ENCODE peak calls at places on chromosome 10, in ten cellular contexts. B is activated T-helper 1 cell treated with anti-CD3 and anti-CD28 coated beads, Interleukin-12 subunit alpha, Interleukin-12 subunit beta, Interleukin-2, Interleukin-4 antibody, amounts not matched to agents 30 ng/mL and 10 ng/mL and 1 ng/mL, durations not matched to agents 14 hours and 24 hours and 36 hours; E is GM04503; O is WTC11; F is stimulated activated CD4-positive, alpha-beta T cell treated with anti-CD3 and anti-CD28 coated beads, Interleukin-4, amount 100 ng/mL, for 48 hours; Y is CD4-positive, alpha-beta memory T cell; A is NCI-H226; P is cardiac muscle cell; G is M059J; S is NCI-H2081. I is an unnamed sample.

GRCh38 chr10:3748484-3748883 is 36.5 kb downstream of the KLF6 start:
- DNase-seq in E (no peak), O (no peak), S (no peak), B (no peak), P (peak; percentile 27), A (no peak), Y (no peak), G (no peak), F (no peak), I (no peak)

GRCh38 chr10:52950578-52950977 is 178.0 kb upstream of the MBL2 start:
- DNase-seq in G (no peak), Y (no peak), S (no peak), O (no peak), E (no peak), P (no peak), B (no peak), A (no peak), F (no peak), I (no peak)

GRCh38 chr10:34305189-34305588 is 509.9 kb downstream of the PARD3 start:
- DNase-seq in P (no peak), S (no peak), G (no peak), E (no peak), A (no peak), Y (no peak), B (no peak), O (peak; percentile 88), F (no peak), I (peak; percentile 90)

GRCh38 chr10:86535057-86535882 is 13.7 kb upstream of the WAPL start:
- DNase-seq in B (no peak), G (no peak), P (peak; percentile 39), F (peak; percentile 34), O (peak; percentile 75), S (no peak), E (no peak), Y (peak; percentile 30), A (no peak), I (peak; percentile 63)

GRCh38 chr10:380313-380955 is 245.2 kb downstream of the ZMYND11 start:
- DNase-seq in B (no peak), A (no peak), F (no peak), P (peak; percentile 23), O (no peak), Y (no peak), S (no peak), G (no peak), E (no peak), I (no peak)

GRCh38 chr10:93762979-93763391 is 5.2 kb downstream of the LGI1 start:
- DNase-seq in G (no peak), E (no peak), P (no peak), A (no peak), B (no peak), Y (no peak), F (no peak), O (no peak), S (no peak), I (peak; percentile 71)

GRCh38 chr10:15725603-15726002 is 5.9 kb upstream of the ITGA8 start:
- DNase-seq in B (no peak), P (peak; percentile 77), O (no peak), A (peak; percentile 24), F (no peak), E (no peak), G (peak; percentile 50), S (no peak), Y (no peak), I (no peak)

GRCh38 chr10:6065406-6065805 is 3.2 kb upstream of the IL2RA start:
- DNase-seq in G (no peak), A (no peak), B (no peak), E (no peak), F (no peak), O (no peak), P (peak; percentile 52), Y (no peak), S (no peak), I (no peak)

GRCh38 chr10:46992794-46993552 is 81.7 kb downstream of the PTPN20 start:
- DNase-seq in Y (no peak), G (peak; percentile 42), S (peak; percentile 13), B (no peak), F (no peak), A (peak; percentile 21), P (peak; percentile 79), E (no peak), O (no peak), I (no peak)

GRCh38 chr10:96410296-96410695 is 51.5 kb upstream of the OPALIN start:
- DNase-seq in A (no peak), B (no peak), P (no peak), G (no peak), O (no peak), S (no peak), E (no peak), F (no peak), Y (no peak), I (no peak)

GRCh38 chr10:52895066-52895465 is 122.5 kb upstream of the MBL2 start:
- DNase-seq in E (no peak), S (no peak), O (no peak), Y (no peak), P (no peak), G (no peak), A (no peak), F (no peak), B (no peak), I (no peak)

GRCh38 chr10:132096223-132096622 is 30.5 kb downstream of the JAKMIP3 start:
- DNase-seq in S (no peak), B (peak; percentile 7), E (peak; percentile 5), G (peak; percentile 86), O (no peak), Y (no peak), A (peak; percentile 26), F (no peak), P (peak; percentile 26), I (no peak)

GRCh38 chr10:35555962-35556930 is 48.9 kb upstream of the GJD4 start:
- DNase-seq in B (no peak), E (no peak), O (no peak), G (peak; percentile 81), P (no peak), S (no peak), Y (no peak), F (no peak), A (no peak), I (no peak)

GRCh38 chr10:30027057-30028005 is 32.1 kb downstream of the JCAD start:
- DNase-seq in P (no peak), S (no peak), O (peak; percentile 52), F (peak; percentile 81), Y (peak; percentile 95), G (no peak), E (no peak), B (peak; percentile 93), A (no peak), I (no peak)

GRCh38 chr10:32400961-32401360 is 45.0 kb upstream of the CCDC7 start:
- DNase-seq in Y (no peak), B (no peak), P (no peak), S (no peak), O (no peak), E (no peak), F (no peak), G (no peak), A (no peak), I (no peak)

GRCh38 chr10:77297370-77297692 is 340.3 kb downstream of the KCNMA1 start:
- DNase-seq in E (no peak), Y (no peak), A (peak; percentile 80), F (no peak), S (no peak), P (peak; percentile 31), B (no peak), G (peak; percentile 87), O (no peak), I (no peak)

GRCh38 chr10:99232357-99232999 is 3.2 kb downstream of the HPSE2 start:
- DNase-seq in B (no peak), A (no peak), E (no peak), O (peak; percentile 62), Y (no peak), S (no peak), F (no peak), G (peak; percentile 20), P (peak; percentile 18), I (no peak)

GRCh38 chr10:106740-107139 is 28.5 kb upstream of the ZMYND11 start:
- DNase-seq in A (no peak), Y (no peak), O (no peak), P (no peak), B (no peak), G (no peak), S (no peak), F (peak; percentile 2), E (no peak), I (no peak)

GRCh38 chr10:85926986-85927385 is 439.6 kb downstream of the GRID1 start:
- DNase-seq in B (no peak), A (no peak), S (no peak), Y (no peak), F (no peak), O (no peak), G (no peak), E (no peak), P (no peak), I (no peak)

GRCh38 chr10:117346574-117346973 is 28.7 kb downstream of the PDZD8 start:
- DNase-seq in F (no peak), Y (no peak), O (peak; percentile 86), A (no peak), B (no peak), P (no peak), G (no peak), S (no peak), E (no peak), I (no peak)

GRCh38 chr10:21496285-21497176 is 29.0 kb downstream of the SKIDA1 start:
- DNase-seq in A (peak; percentile 22), F (peak; percentile 36), E (no peak), G (peak; percentile 46), S (peak; percentile 14), P (peak; percentile 54), O (peak; percentile 53), Y (peak; percentile 58), B (no peak), I (peak; percentile 72)

GRCh38 chr10:123563994-123564393 is 102.2 kb upstream of the GPR26 start:
- DNase-seq in Y (no peak), B (no peak), A (no peak), O (no peak), S (no peak), F (no peak), E (no peak), G (no peak), P (no peak), I (no peak)

GRCh38 chr10:118259288-118259906 is 82.7 kb downstream of the FAM204A start:
- DNase-seq in B (no peak), E (no peak), G (peak; percentile 12), O (peak; percentile 73), A (no peak), S (no peak), P (peak; percentile 24), Y (peak; percentile 4), F (peak; percentile 11), I (peak; percentile 58)

GRCh38 chr10:71232089-71232998 is 20.0 kb downstream of the UNC5B start:
- DNase-seq in F (no peak), Y (no peak), A (peak; percentile 69), S (no peak), E (no peak), B (no peak), O (no peak), P (peak; percentile 61), G (no peak), I (no peak)

GRCh38 chr10:88152720-88153119 is 289.3 kb downstream of the PTEN start:
- DNase-seq in E (peak; percentile 97), A (peak; percentile 91), F (peak; percentile 43), G (peak; percentile 100), P (peak; percentile 79), S (no peak), Y (peak; percentile 12), O (no peak), B (peak; percentile 57), I (no peak)

GRCh38 chr10:3526721-3527120 is 258.3 kb downstream of the KLF6 start:
- DNase-seq in P (peak; percentile 86), A (no peak), F (no peak), B (no peak), Y (no peak), S (no peak), E (peak; percentile 84), O (no peak), G (peak; percentile 73), I (no peak)

GRCh38 chr10:47156873-47157272 is 143.1 kb upstream of the GDF10 start:
- DNase-seq in Y (no peak), G (no peak), B (no peak), O (no peak), S (no peak), F (no peak), E (no peak), P (no peak), A (no peak), I (no peak)

GRCh38 chr10:103739039-103739764 is 116.2 kb downstream of the SH3PXD2A start:
- DNase-seq in O (no peak), S (no peak), Y (no peak), A (peak; percentile 92), E (peak; percentile 96), P (peak; percentile 92), B (no peak), F (no peak), G (peak; percentile 96), I (no peak)

I was measured in Caco-2.